ENCODE peak calls at places on chromosomes 2 and 18, in five cellular contexts. F, E, V, N and U are unnamed samples.

GRCh38 chr18:24502621-24503020 is 42.2 kb downstream of the HRH4 start:
- DNase-seq in E (no peak), F (no peak), V (no peak), N (no peak), U (no peak)

GRCh38 chr2:145119225-145119624 is 599.3 kb upstream of the ZEB2 start:
- DNase-seq in V (no peak), N (no peak), F (no peak), E (no peak), U (no peak)

GRCh38 chr2:241666627-241667400 is 19.8 kb downstream of the DTYMK start:
- DNase-seq in F (no peak), V (no peak), E (no peak), N (no peak), U (no peak)

GRCh38 chr2:219205165-219205538 is 1.4 kb upstream of the ZFAND2B start:
- DNase-seq in F (no peak), E (no peak), N (no peak), V (no peak), U (no peak)

GRCh38 chr18:72375628-72376027 is 168.5 kb downstream of the CBLN2 start:
- DNase-seq in V (no peak), N (no peak), F (peak), E (no peak), U (no peak)

GRCh38 chr2:109447811-109448210 is 166.0 kb downstream of the SEPTIN10 start:
- DNase-seq in E (no peak), N (no peak), F (no peak), V (peak), U (no peak)

GRCh38 chr2:17538022-17538843 is 2.3 kb upstream of the VSNL1 start:
- DNase-seq in E (no peak), V (no peak), F (no peak), N (no peak), U (no peak)

GRCh38 chr2:119713819-119714490 is 35.0 kb downstream of the TMEM177 start:
- DNase-seq in N (no peak), V (no peak), E (no peak), F (no peak), U (no peak)

GRCh38 chr2:43370705-43371104 is 144.3 kb upstream of the ZFP36L2 start:
- DNase-seq in E (no peak), N (no peak), V (no peak), F (no peak), U (no peak)

GRCh38 chr2:8059255-8059654 is 622.6 kb upstream of the ID2 start:
- DNase-seq in E (no peak), N (no peak), F (no peak), V (no peak), U (no peak)

GRCh38 chr2:98869868-98870267 is 66.2 kb downstream of the CRACDL start:
- DNase-seq in E (no peak), V (no peak), N (no peak), F (no peak), U (no peak)